ENCODE peak calls at places on chromosomes 5 and 9, in four cellular contexts. Q, O, S and L are unnamed samples.

GRCh38 chr9:76810377-76810957 is 46.2 kb downstream of the PCA3 start:
- DNase-seq in Q (peak; percentile 18), O (peak; percentile 26), S (no peak), L (peak; percentile 45)

GRCh38 chr5:10524376-10525123 is 39.3 kb upstream of the ANKRD33B start:
- DNase-seq in Q (no peak), O (peak; percentile 87), S (no peak), L (peak; percentile 97)

GRCh38 chr5:98705841-98706240 is 67.6 kb upstream of the RGMB start:
- DNase-seq in Q (no peak), O (no peak), S (no peak), L (no peak)

GRCh38 chr5:16791036-16791705 is 144.9 kb downstream of the MYO10 start:
- DNase-seq in Q (peak; percentile 16), O (peak; percentile 41), S (no peak), L (peak; percentile 57)

GRCh38 chr9:101514056-101514455 is 19.6 kb upstream of the RNF20 start:
- DNase-seq in Q (no peak), O (no peak), S (no peak), L (peak; percentile 50)

GRCh38 chr9:36499156-36499886 is 73.4 kb upstream of the MELK start:
- DNase-seq in Q (no peak), O (no peak), S (no peak), L (no peak)

GRCh38 chr9:113228130-113228665 is 6.9 kb downstream of the SLC31A1 start:
- DNase-seq in Q (no peak), O (no peak), S (no peak), L (no peak)

GRCh38 chr9:106892632-106893031 is 29.7 kb downstream of the ZNF462 start:
- DNase-seq in Q (no peak), O (peak; percentile 97), S (peak; percentile 83), L (peak; percentile 98)

GRCh38 chr5:179680780-179681411 is at the start of gene CBY3:
- DNase-seq in Q (no peak), O (no peak), S (no peak), L (no peak)

GRCh38 chr5:53476019-53476418 is 4.4 kb upstream of the FST start:
- DNase-seq in Q (no peak), O (no peak), S (no peak), L (no peak)

GRCh38 chr5:143262393-143263174 is 140.9 kb downstream of the NR3C1 start:
- DNase-seq in Q (no peak), O (no peak), S (no peak), L (peak; percentile 80)

GRCh38 chr9:82260691-82261090 is 272.1 kb downstream of the SPATA31D1 start:
- DNase-seq in Q (no peak), O (no peak), S (no peak), L (no peak)

GRCh38 chr5:133327946-133328401 is 276.2 kb downstream of the HSPA4 start:
- DNase-seq in Q (no peak), O (no peak), S (peak; percentile 47), L (no peak)